ENCODE peak calls at places on chromosomes 16 and 17, in eight cellular contexts. One of them, this sample, is unnamed.

GRCh38 chr17:54932711-54933110 is 32.1 kb downstream of the TOM1L1 start:
- DNase-seq in HCEC 1CT: no peak
- DNase-seq in activated T-cell treated with anti-CD3 and anti-CD28 coated beads, Interleukin-2, amount 50 U/mL, for 1 hour: no peak
- DNase-seq in aorta: no peak
- DNase-seq in iris pigment epithelial cell: peak
- DNase-seq in ACHN: no peak
- DNase-seq in activated CD4-positive, CD25-positive, alpha-beta regulatory T cell: no peak
- DNase-seq in left lobe of liver: no peak
- DNase-seq in this sample: no peak

GRCh38 chr17:73820686-73821448 is 176.6 kb upstream of the SDK2 start:
- DNase-seq in activated CD4-positive, CD25-positive, alpha-beta regulatory T cell: no peak
- DNase-seq in left lobe of liver: no peak
- DNase-seq in HCEC 1CT: no peak
- DNase-seq in activated T-cell treated with anti-CD3 and anti-CD28 coated beads, Interleukin-2, amount 50 U/mL, for 1 hour: no peak
- DNase-seq in aorta: no peak
- DNase-seq in iris pigment epithelial cell: no peak
- DNase-seq in ACHN: no peak
- DNase-seq in this sample: no peak

GRCh38 chr17:63848834-63849689 is 6.6 kb upstream of the SMARCD2 start:
- DNase-seq in HCEC 1CT: no peak
- DNase-seq in iris pigment epithelial cell: peak
- DNase-seq in ACHN: no peak
- DNase-seq in aorta: peak
- DNase-seq in left lobe of liver: peak
- DNase-seq in activated CD4-positive, CD25-positive, alpha-beta regulatory T cell: peak
- DNase-seq in activated T-cell treated with anti-CD3 and anti-CD28 coated beads, Interleukin-2, amount 50 U/mL, for 1 hour: peak
- DNase-seq in this sample: no peak

GRCh38 chr17:57671546-57672204 is 73.4 kb downstream of the CCDC182 start:
- DNase-seq in activated CD4-positive, CD25-positive, alpha-beta regulatory T cell: peak
- DNase-seq in iris pigment epithelial cell: peak
- DNase-seq in left lobe of liver: peak
- DNase-seq in ACHN: peak
- DNase-seq in HCEC 1CT: peak
- DNase-seq in aorta: peak
- DNase-seq in activated T-cell treated with anti-CD3 and anti-CD28 coated beads, Interleukin-2, amount 50 U/mL, for 1 hour: peak
- DNase-seq in this sample: peak

GRCh38 chr17:17150450-17150804 is 55.7 kb downstream of the PLD6 start:
- DNase-seq in ACHN: no peak
- DNase-seq in iris pigment epithelial cell: no peak
- DNase-seq in left lobe of liver: no peak
- DNase-seq in aorta: no peak
- DNase-seq in HCEC 1CT: no peak
- DNase-seq in activated CD4-positive, CD25-positive, alpha-beta regulatory T cell: no peak
- DNase-seq in activated T-cell treated with anti-CD3 and anti-CD28 coated beads, Interleukin-2, amount 50 U/mL, for 1 hour: no peak
- DNase-seq in this sample: no peak

GRCh38 chr16:68375801-68376536 is 65.2 kb downstream of the PRMT7 start:
- DNase-seq in activated CD4-positive, CD25-positive, alpha-beta regulatory T cell: no peak
- DNase-seq in iris pigment epithelial cell: no peak
- DNase-seq in HCEC 1CT: no peak
- DNase-seq in aorta: no peak
- DNase-seq in ACHN: no peak
- DNase-seq in left lobe of liver: no peak
- DNase-seq in activated T-cell treated with anti-CD3 and anti-CD28 coated beads, Interleukin-2, amount 50 U/mL, for 1 hour: no peak
- DNase-seq in this sample: no peak

GRCh38 chr17:1829189-1829578 is 518 bp downstream of the SMYD4 start:
- DNase-seq in activated T-cell treated with anti-CD3 and anti-CD28 coated beads, Interleukin-2, amount 50 U/mL, for 1 hour: no peak
- DNase-seq in iris pigment epithelial cell: peak
- DNase-seq in ACHN: no peak
- DNase-seq in activated CD4-positive, CD25-positive, alpha-beta regulatory T cell: no peak
- DNase-seq in HCEC 1CT: peak
- DNase-seq in aorta: no peak
- DNase-seq in left lobe of liver: no peak
- DNase-seq in this sample: peak

GRCh38 chr16:51152691-51153261 is 1.7 kb upstream of the SALL1 start:
- DNase-seq in aorta: no peak
- DNase-seq in HCEC 1CT: no peak
- DNase-seq in activated T-cell treated with anti-CD3 and anti-CD28 coated beads, Interleukin-2, amount 50 U/mL, for 1 hour: no peak
- DNase-seq in iris pigment epithelial cell: peak
- DNase-seq in left lobe of liver: no peak
- DNase-seq in activated CD4-positive, CD25-positive, alpha-beta regulatory T cell: no peak
- DNase-seq in ACHN: peak
- DNase-seq in this sample: no peak

GRCh38 chr17:42653179-42654124 is 5.6 kb upstream of the TUBG2 start:
- DNase-seq in left lobe of liver: no peak
- DNase-seq in ACHN: no peak
- DNase-seq in aorta: peak
- DNase-seq in HCEC 1CT: peak
- DNase-seq in activated T-cell treated with anti-CD3 and anti-CD28 coated beads, Interleukin-2, amount 50 U/mL, for 1 hour: no peak
- DNase-seq in activated CD4-positive, CD25-positive, alpha-beta regulatory T cell: no peak
- DNase-seq in iris pigment epithelial cell: peak
- DNase-seq in this sample: no peak

GRCh38 chr17:75769536-75769935 is 4.5 kb upstream of the GALK1 start:
- DNase-seq in activated T-cell treated with anti-CD3 and anti-CD28 coated beads, Interleukin-2, amount 50 U/mL, for 1 hour: no peak
- DNase-seq in iris pigment epithelial cell: no peak
- DNase-seq in left lobe of liver: peak
- DNase-seq in ACHN: no peak
- DNase-seq in aorta: no peak
- DNase-seq in activated CD4-positive, CD25-positive, alpha-beta regulatory T cell: no peak
- DNase-seq in HCEC 1CT: no peak
- DNase-seq in this sample: no peak

GRCh38 chr17:21247859-21248258 is 5.4 kb downstream of the NATD1 start:
- DNase-seq in ACHN: no peak
- DNase-seq in iris pigment epithelial cell: no peak
- DNase-seq in left lobe of liver: no peak
- DNase-seq in activated T-cell treated with anti-CD3 and anti-CD28 coated beads, Interleukin-2, amount 50 U/mL, for 1 hour: no peak
- DNase-seq in HCEC 1CT: no peak
- DNase-seq in aorta: no peak
- DNase-seq in activated CD4-positive, CD25-positive, alpha-beta regulatory T cell: no peak
- DNase-seq in this sample: no peak

GRCh38 chr16:87850009-87851006 is 19.0 kb downstream of the SLC7A5 start:
- DNase-seq in left lobe of liver: peak
- DNase-seq in HCEC 1CT: peak
- DNase-seq in ACHN: peak
- DNase-seq in aorta: peak
- DNase-seq in activated CD4-positive, CD25-positive, alpha-beta regulatory T cell: peak
- DNase-seq in activated T-cell treated with anti-CD3 and anti-CD28 coated beads, Interleukin-2, amount 50 U/mL, for 1 hour: peak
- DNase-seq in iris pigment epithelial cell: peak
- DNase-seq in this sample: no peak

GRCh38 chr17:57424273-57424672 is 167.9 kb downstream of the MSI2 start:
- DNase-seq in left lobe of liver: no peak
- DNase-seq in iris pigment epithelial cell: no peak
- DNase-seq in ACHN: no peak
- DNase-seq in HCEC 1CT: no peak
- DNase-seq in aorta: no peak
- DNase-seq in activated CD4-positive, CD25-positive, alpha-beta regulatory T cell: no peak
- DNase-seq in activated T-cell treated with anti-CD3 and anti-CD28 coated beads, Interleukin-2, amount 50 U/mL, for 1 hour: no peak
- DNase-seq in this sample: no peak

GRCh38 chr17:72613411-72614292 is 478.8 kb downstream of the SLC39A11 start:
- DNase-seq in left lobe of liver: no peak
- DNase-seq in activated CD4-positive, CD25-positive, alpha-beta regulatory T cell: no peak
- DNase-seq in iris pigment epithelial cell: peak
- DNase-seq in ACHN: peak
- DNase-seq in activated T-cell treated with anti-CD3 and anti-CD28 coated beads, Interleukin-2, amount 50 U/mL, for 1 hour: no peak
- DNase-seq in HCEC 1CT: peak
- DNase-seq in aorta: no peak
- DNase-seq in this sample: no peak

GRCh38 chr17:31393749-31394146 is 2.3 kb downstream of the RAB11FIP4 start:
- DNase-seq in HCEC 1CT: no peak
- DNase-seq in activated T-cell treated with anti-CD3 and anti-CD28 coated beads, Interleukin-2, amount 50 U/mL, for 1 hour: no peak
- DNase-seq in left lobe of liver: no peak
- DNase-seq in activated CD4-positive, CD25-positive, alpha-beta regulatory T cell: no peak
- DNase-seq in iris pigment epithelial cell: no peak
- DNase-seq in ACHN: no peak
- DNase-seq in aorta: peak
- DNase-seq in this sample: no peak

GRCh38 chr16:29811170-29811895 is 660 bp upstream of the PRRT2 start:
- DNase-seq in HCEC 1CT: peak
- DNase-seq in activated CD4-positive, CD25-positive, alpha-beta regulatory T cell: peak
- DNase-seq in ACHN: peak
- DNase-seq in left lobe of liver: peak
- DNase-seq in aorta: peak
- DNase-seq in iris pigment epithelial cell: peak
- DNase-seq in activated T-cell treated with anti-CD3 and anti-CD28 coated beads, Interleukin-2, amount 50 U/mL, for 1 hour: peak
- DNase-seq in this sample: peak

GRCh38 chr16:89505204-89506112 is 2.7 kb upstream of the SPG7 start:
- DNase-seq in activated CD4-positive, CD25-positive, alpha-beta regulatory T cell: peak
- DNase-seq in HCEC 1CT: peak
- DNase-seq in aorta: peak
- DNase-seq in activated T-cell treated with anti-CD3 and anti-CD28 coated beads, Interleukin-2, amount 50 U/mL, for 1 hour: peak
- DNase-seq in left lobe of liver: peak
- DNase-seq in ACHN: peak
- DNase-seq in iris pigment epithelial cell: peak
- DNase-seq in this sample: no peak

GRCh38 chr16:12724216-12724615 is 79.5 kb downstream of the CPPED1 start:
- DNase-seq in left lobe of liver: peak
- DNase-seq in iris pigment epithelial cell: no peak
- DNase-seq in activated T-cell treated with anti-CD3 and anti-CD28 coated beads, Interleukin-2, amount 50 U/mL, for 1 hour: no peak
- DNase-seq in activated CD4-positive, CD25-positive, alpha-beta regulatory T cell: no peak
- DNase-seq in ACHN: no peak
- DNase-seq in HCEC 1CT: no peak
- DNase-seq in aorta: no peak
- DNase-seq in this sample: no peak

GRCh38 chr17:47850692-47851573 is at the start of gene SP6:
- DNase-seq in iris pigment epithelial cell: peak
- DNase-seq in activated T-cell treated with anti-CD3 and anti-CD28 coated beads, Interleukin-2, amount 50 U/mL, for 1 hour: peak
- DNase-seq in activated CD4-positive, CD25-positive, alpha-beta regulatory T cell: peak
- DNase-seq in aorta: peak
- DNase-seq in HCEC 1CT: peak
- DNase-seq in left lobe of liver: peak
- DNase-seq in ACHN: peak
- DNase-seq in this sample: no peak

GRCh38 chr16:54287018-54287757 is 601 bp upstream of the IRX3 start:
- DNase-seq in ACHN: no peak
- DNase-seq in left lobe of liver: no peak
- DNase-seq in aorta: no peak
- DNase-seq in HCEC 1CT: no peak
- DNase-seq in activated CD4-positive, CD25-positive, alpha-beta regulatory T cell: no peak
- DNase-seq in iris pigment epithelial cell: no peak
- DNase-seq in activated T-cell treated with anti-CD3 and anti-CD28 coated beads, Interleukin-2, amount 50 U/mL, for 1 hour: no peak
- DNase-seq in this sample: no peak

GRCh38 chr17:55996826-55997225 is 156.4 kb upstream of the ANKFN1 start:
- DNase-seq in left lobe of liver: no peak
- DNase-seq in iris pigment epithelial cell: peak
- DNase-seq in activated T-cell treated with anti-CD3 and anti-CD28 coated beads, Interleukin-2, amount 50 U/mL, for 1 hour: no peak
- DNase-seq in HCEC 1CT: no peak
- DNase-seq in activated CD4-positive, CD25-positive, alpha-beta regulatory T cell: no peak
- DNase-seq in ACHN: no peak
- DNase-seq in aorta: no peak
- DNase-seq in this sample: no peak

GRCh38 chr17:82772026-82772425 is 20.2 kb downstream of the TBCD start:
- DNase-seq in left lobe of liver: peak
- DNase-seq in activated T-cell treated with anti-CD3 and anti-CD28 coated beads, Interleukin-2, amount 50 U/mL, for 1 hour: no peak
- DNase-seq in aorta: no peak
- DNase-seq in HCEC 1CT: peak
- DNase-seq in iris pigment epithelial cell: peak
- DNase-seq in ACHN: peak
- DNase-seq in activated CD4-positive, CD25-positive, alpha-beta regulatory T cell: no peak
- DNase-seq in this sample: no peak